ENCODE peak calls at places on chromosome 1, in six cellular contexts. One of them, this sample, is unnamed.

GRCh38 chr1:160371691-160372208 is 4.9 kb downstream of the NHLH1 start:
- DNase-seq in pancreas: no peak
- DNase-seq in body of pancreas: no peak
- DNase-seq in A549: no peak
- DNase-seq in psoas muscle: no peak
- DNase-seq in lower leg skin: no peak
- DNase-seq in this sample: no peak

GRCh38 chr1:25091671-25092070 is 140.6 kb downstream of the SYF2 start:
- DNase-seq in lower leg skin: no peak
- DNase-seq in A549: no peak
- DNase-seq in pancreas: no peak
- DNase-seq in body of pancreas: no peak
- DNase-seq in psoas muscle: no peak
- DNase-seq in this sample: no peak

GRCh38 chr1:245092638-245092976 is 62.2 kb upstream of the KIF26B start:
- DNase-seq in body of pancreas: no peak
- DNase-seq in lower leg skin: no peak
- DNase-seq in psoas muscle: no peak
- DNase-seq in A549: no peak
- DNase-seq in pancreas: no peak
- DNase-seq in this sample: no peak

GRCh38 chr1:17397910-17398700 is 26.1 kb downstream of the PADI6 start:
- DNase-seq in body of pancreas: no peak
- DNase-seq in lower leg skin: no peak
- DNase-seq in pancreas: no peak
- DNase-seq in psoas muscle: no peak
- DNase-seq in A549: no peak
- DNase-seq in this sample: no peak

GRCh38 chr1:154556422-154556821 is 2.0 kb downstream of the UBE2Q1 start:
- DNase-seq in lower leg skin: no peak
- DNase-seq in body of pancreas: peak; percentile 27
- DNase-seq in pancreas: no peak
- DNase-seq in A549: no peak
- DNase-seq in psoas muscle: no peak
- DNase-seq in this sample: no peak

GRCh38 chr1:28297826-28298225 is 31.0 kb upstream of the MED18 start:
- DNase-seq in psoas muscle: no peak
- DNase-seq in lower leg skin: no peak
- DNase-seq in body of pancreas: no peak
- DNase-seq in A549: no peak
- DNase-seq in pancreas: no peak
- DNase-seq in this sample: no peak

GRCh38 chr1:171220551-171221175 is 27.6 kb upstream of the FMO1 start:
- DNase-seq in pancreas: no peak
- DNase-seq in A549: no peak
- DNase-seq in psoas muscle: no peak
- DNase-seq in lower leg skin: no peak
- DNase-seq in body of pancreas: no peak
- DNase-seq in this sample: no peak

GRCh38 chr1:67980028-67980427 is 70.4 kb downstream of the DIRAS3 start:
- DNase-seq in pancreas: no peak
- DNase-seq in A549: peak; percentile 35
- DNase-seq in body of pancreas: no peak
- DNase-seq in psoas muscle: no peak
- DNase-seq in lower leg skin: no peak
- DNase-seq in this sample: no peak

GRCh38 chr1:3292868-3293562 is 161.4 kb upstream of the ARHGEF16 start:
- DNase-seq in body of pancreas: no peak
- DNase-seq in psoas muscle: no peak
- DNase-seq in A549: no peak
- DNase-seq in pancreas: no peak
- DNase-seq in lower leg skin: no peak
- DNase-seq in this sample: peak; percentile 86

GRCh38 chr1:201060586-201060985 is 37.1 kb upstream of the KIF21B start:
- DNase-seq in A549: no peak
- DNase-seq in pancreas: no peak
- DNase-seq in body of pancreas: no peak
- DNase-seq in psoas muscle: no peak
- DNase-seq in lower leg skin: no peak
- DNase-seq in this sample: no peak

GRCh38 chr1:36161656-36162531 is 5.9 kb downstream of the MAP7D1 start:
- DNase-seq in pancreas: no peak
- DNase-seq in psoas muscle: no peak
- DNase-seq in A549: no peak
- DNase-seq in body of pancreas: peak; percentile 48
- DNase-seq in lower leg skin: no peak
- DNase-seq in this sample: no peak

GRCh38 chr1:65104854-65105540 is 43.0 kb upstream of the AK4 start:
- DNase-seq in A549: no peak
- DNase-seq in psoas muscle: no peak
- DNase-seq in lower leg skin: no peak
- DNase-seq in pancreas: no peak
- DNase-seq in body of pancreas: no peak
- DNase-seq in this sample: no peak

GRCh38 chr1:183012301-183012994 is 10.8 kb upstream of the LAMC1 start:
- DNase-seq in body of pancreas: no peak
- DNase-seq in pancreas: no peak
- DNase-seq in lower leg skin: no peak
- DNase-seq in A549: no peak
- DNase-seq in psoas muscle: no peak
- DNase-seq in this sample: no peak

GRCh38 chr1:102595106-102595505 is 513.2 kb downstream of the COL11A1 start:
- DNase-seq in pancreas: no peak
- DNase-seq in A549: no peak
- DNase-seq in body of pancreas: no peak
- DNase-seq in lower leg skin: no peak
- DNase-seq in psoas muscle: no peak
- DNase-seq in this sample: no peak

GRCh38 chr1:230715510-230715909 is 1.6 kb upstream of the AGT start:
- DNase-seq in A549: no peak
- DNase-seq in psoas muscle: no peak
- DNase-seq in pancreas: no peak
- DNase-seq in lower leg skin: no peak
- DNase-seq in body of pancreas: no peak
- DNase-seq in this sample: no peak

GRCh38 chr1:156448134-156448967 is 52.2 kb downstream of the MEF2D start:
- DNase-seq in psoas muscle: no peak
- DNase-seq in pancreas: no peak
- DNase-seq in lower leg skin: no peak
- DNase-seq in A549: no peak
- DNase-seq in body of pancreas: no peak
- DNase-seq in this sample: no peak

DNA sequence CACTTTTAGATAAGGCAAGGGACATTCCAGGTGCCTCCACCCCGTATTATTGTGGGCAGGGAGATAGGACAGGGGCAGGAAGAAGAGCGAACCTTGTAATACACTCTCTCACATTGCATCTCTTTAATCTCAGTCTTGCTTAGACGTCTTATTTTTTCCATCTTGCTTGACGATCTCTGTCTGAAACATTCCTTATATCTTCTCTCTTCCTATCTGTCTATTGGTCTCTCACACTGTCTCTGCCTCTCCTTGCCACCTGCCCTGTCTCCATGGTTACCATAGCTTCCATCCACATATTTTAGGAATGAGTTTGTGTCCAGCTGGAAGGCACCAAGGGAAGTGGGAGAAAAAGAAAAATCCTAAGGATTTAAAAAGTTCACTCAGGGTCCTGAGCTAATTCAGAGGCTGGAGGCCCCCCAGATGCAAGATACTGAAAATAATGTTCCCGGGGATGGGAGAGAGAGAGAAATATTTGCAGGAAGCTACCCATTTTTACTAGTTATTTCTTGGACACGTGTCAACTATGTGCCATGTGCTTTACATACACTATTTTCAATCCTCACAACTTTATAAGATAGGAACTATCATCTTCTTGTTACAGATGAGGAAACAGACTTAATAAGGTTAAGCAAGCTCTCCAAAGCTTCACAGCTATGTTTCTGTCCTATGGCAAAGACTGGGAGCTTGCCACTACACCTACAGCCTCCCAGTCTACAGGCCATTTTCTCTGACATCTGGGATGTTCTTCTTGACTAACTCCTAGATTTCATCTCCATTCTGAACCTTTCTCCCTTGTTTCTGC is 956 bp downstream of the ANKRD34A start:
- DNase-seq in lower leg skin: peak; percentile 63
- DNase-seq in body of pancreas: no peak
- DNase-seq in pancreas: no peak
- DNase-seq in psoas muscle: no peak
- DNase-seq in A549: peak; percentile 34
- DNase-seq in this sample: no peak
- H3K4me3 ChIP-seq in lower leg skin: no peak overlapping the region
- H3K4me3 ChIP-seq in body of pancreas: no peak overlapping the region
- H3K4me3 ChIP-seq in pancreas: peak overlapping the region; percentile 42
- H3K4me3 ChIP-seq in psoas muscle: peak overlapping the region; percentile 85
- H3K4me3 ChIP-seq in A549: peak overlapping the region; percentile 55
- H3K4me3 ChIP-seq in this sample: peak overlapping the region; percentile 52

DNA sequence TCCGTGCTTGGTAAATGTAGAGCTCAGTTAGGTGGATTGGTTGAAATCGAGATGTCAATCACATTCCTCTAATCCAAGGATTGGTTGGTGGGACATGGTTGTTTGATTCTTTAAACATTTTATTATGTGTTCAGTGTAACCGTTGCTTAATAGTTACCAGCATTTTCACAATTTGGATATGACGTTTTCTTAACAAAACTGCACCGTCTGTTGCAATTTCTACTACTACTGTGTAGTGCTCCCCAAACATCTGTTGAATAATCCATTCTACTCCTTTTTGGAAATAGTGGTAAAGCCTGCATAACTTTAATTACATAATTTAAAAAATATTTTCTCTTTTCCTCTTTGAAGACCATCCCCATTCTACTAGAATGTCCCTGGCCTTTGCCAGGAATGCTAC is 16.3 kb downstream of the OR2B11 start:
- DNase-seq in lower leg skin: no peak
- DNase-seq in psoas muscle: no peak
- DNase-seq in pancreas: no peak
- DNase-seq in body of pancreas: no peak
- DNase-seq in A549: no peak
- DNase-seq in this sample: no peak
- H3K4me3 ChIP-seq in lower leg skin: no peak overlapping the region
- H3K4me3 ChIP-seq in psoas muscle: no peak overlapping the region
- H3K4me3 ChIP-seq in pancreas: no peak overlapping the region
- H3K4me3 ChIP-seq in body of pancreas: no peak overlapping the region
- H3K4me3 ChIP-seq in A549: no peak overlapping the region
- H3K4me3 ChIP-seq in this sample: no peak overlapping the region

GRCh38 chr1:93714350-93714749 is 32.7 kb upstream of the BCAR3 start:
- DNase-seq in A549: no peak
- DNase-seq in pancreas: no peak
- DNase-seq in lower leg skin: no peak
- DNase-seq in body of pancreas: no peak
- DNase-seq in psoas muscle: no peak
- DNase-seq in this sample: no peak
- H3K4me3 ChIP-seq in A549: no peak overlapping the region
- H3K4me3 ChIP-seq in pancreas: no peak overlapping the region
- H3K4me3 ChIP-seq in lower leg skin: no peak overlapping the region
- H3K4me3 ChIP-seq in body of pancreas: no peak overlapping the region
- H3K4me3 ChIP-seq in psoas muscle: no peak overlapping the region
- H3K4me3 ChIP-seq in this sample: no peak overlapping the region

GRCh38 chr1:99005142-99005491 is 456 bp upstream of the PLPPR5 start:
- DNase-seq in lower leg skin: no peak
- DNase-seq in psoas muscle: no peak
- DNase-seq in body of pancreas: no peak
- DNase-seq in pancreas: no peak
- DNase-seq in A549: no peak
- DNase-seq in this sample: no peak
- H3K4me3 ChIP-seq in lower leg skin: no peak overlapping the region
- H3K4me3 ChIP-seq in psoas muscle: peak overlapping the region; percentile 52
- H3K4me3 ChIP-seq in body of pancreas: no peak overlapping the region
- H3K4me3 ChIP-seq in pancreas: peak overlapping the region; percentile 31
- H3K4me3 ChIP-seq in A549: peak overlapping the region; percentile 45
- H3K4me3 ChIP-seq in this sample: no peak overlapping the region

GRCh38 chr1:227793079-227793947 is 22.2 kb upstream of the PRSS38 start:
- DNase-seq in psoas muscle: no peak
- DNase-seq in A549: no peak
- DNase-seq in pancreas: no peak
- DNase-seq in body of pancreas: no peak
- DNase-seq in lower leg skin: peak; percentile 84
- DNase-seq in this sample: no peak

GRCh38 chr1:227790868-227791267 is 24.6 kb upstream of the PRSS38 start:
- DNase-seq in body of pancreas: no peak
- DNase-seq in A549: no peak
- DNase-seq in psoas muscle: no peak
- DNase-seq in lower leg skin: peak; percentile 50
- DNase-seq in pancreas: no peak
- DNase-seq in this sample: no peak

GRCh38 chr1:227791425-227792090 is 23.9 kb upstream of the PRSS38 start:
- DNase-seq in lower leg skin: peak; percentile 26
- DNase-seq in body of pancreas: no peak
- DNase-seq in A549: no peak
- DNase-seq in pancreas: no peak
- DNase-seq in psoas muscle: no peak
- DNase-seq in this sample: no peak

GRCh38 chr1:227793948-227794812 is 21.3 kb upstream of the PRSS38 start:
- DNase-seq in lower leg skin: peak; percentile 89
- DNase-seq in pancreas: no peak
- DNase-seq in body of pancreas: peak; percentile 31
- DNase-seq in psoas muscle: peak; percentile 73
- DNase-seq in A549: no peak
- DNase-seq in this sample: no peak

GRCh38 chr1:227792216-227793078 is 23.0 kb upstream of the PRSS38 start:
- DNase-seq in pancreas: no peak
- DNase-seq in A549: no peak
- DNase-seq in psoas muscle: no peak
- DNase-seq in lower leg skin: peak; percentile 78
- DNase-seq in body of pancreas: no peak
- DNase-seq in this sample: no peak
- H3K4me3 ChIP-seq in pancreas: no peak overlapping the region
- H3K4me3 ChIP-seq in A549: no peak overlapping the region
- H3K4me3 ChIP-seq in psoas muscle: no peak overlapping the region
- H3K4me3 ChIP-seq in lower leg skin: no peak overlapping the region
- H3K4me3 ChIP-seq in body of pancreas: no peak overlapping the region
- H3K4me3 ChIP-seq in this sample: no peak overlapping the region

DNA sequence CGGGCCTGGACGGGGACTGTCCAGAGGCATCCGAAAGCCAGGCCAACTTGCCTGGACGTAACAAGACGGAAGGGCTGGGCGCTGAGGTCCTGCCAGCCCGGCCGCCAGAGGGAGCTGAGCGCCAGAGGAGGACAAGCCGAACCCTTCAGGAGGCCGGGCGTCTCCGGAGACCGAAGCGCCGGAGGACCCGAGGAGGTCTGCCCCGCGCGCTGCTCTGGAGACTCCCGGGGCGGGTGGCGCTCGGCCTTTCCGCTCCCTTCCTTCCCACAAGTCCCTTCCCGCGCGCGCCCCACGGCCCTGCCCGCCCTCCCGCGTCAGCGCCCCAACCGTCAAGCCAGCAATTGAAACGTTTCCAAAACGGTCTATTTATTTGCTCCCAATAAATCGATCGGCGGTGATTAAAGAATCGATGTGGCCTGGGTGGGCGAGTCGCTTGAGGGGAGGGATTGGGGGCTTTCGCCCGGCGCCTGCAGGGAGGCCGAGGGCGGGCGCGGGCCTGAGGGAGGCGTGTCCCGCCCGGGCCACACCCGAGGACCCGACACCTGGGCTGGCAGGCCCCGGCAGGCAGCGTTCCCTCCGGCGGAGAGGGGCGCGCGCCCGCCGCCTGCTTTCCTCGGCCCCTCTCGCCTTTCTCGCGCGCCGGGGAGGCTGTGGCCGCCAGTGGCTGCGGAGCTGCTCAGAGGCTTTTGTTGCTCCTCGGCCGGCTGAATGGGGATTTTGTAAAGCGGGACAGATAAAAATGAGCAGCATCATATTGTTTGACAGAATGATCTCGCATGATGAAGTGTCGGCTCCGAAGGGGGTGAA is 5.2 kb upstream of the FOXD3 start:
- DNase-seq in A549: peak; percentile 91
- DNase-seq in body of pancreas: peak; percentile 81
- DNase-seq in psoas muscle: peak; percentile 62
- DNase-seq in lower leg skin: peak; percentile 87
- DNase-seq in pancreas: peak; percentile 73
- DNase-seq in this sample: peak; percentile 81
- H3K4me3 ChIP-seq in A549: peak overlapping the region; percentile 74
- H3K4me3 ChIP-seq in body of pancreas: peak overlapping the region; percentile 23
- H3K4me3 ChIP-seq in psoas muscle: peak overlapping the region; percentile 71
- H3K4me3 ChIP-seq in lower leg skin: peak overlapping the region; percentile 22
- H3K4me3 ChIP-seq in pancreas: peak overlapping the region; percentile 37
- H3K4me3 ChIP-seq in this sample: peak overlapping the region; percentile 47